ENCODE peak calls at places on chromosomes 3 and 15, in eight cellular contexts. U is activated CD4-positive, alpha-beta memory T cell treated with anti-CD3 and anti-CD28 coated beads, Interleukin-2, amount 10 ng/mL, durations not matched to agents 7 days and 5 days; Y is activated CD4-positive, alpha-beta T cell treated with anti-CD3 and anti-CD28 coated beads for 1 hour; G is iris pigment epithelial cell; M is osteocyte; O is GF-D8; A is NCI-H1417; V is substantia nigra. N is an unnamed sample.
A peak's percentile ranks its signal among the peaks of the same experiment; 100 is the strongest.

GRCh38 chr3:15313461-15313860 is 18.9 kb downstream of the SH3BP5 start:
- DNase-seq in U (no peak), Y (no peak), G (no peak), M (no peak), O (no peak), A (peak; percentile 36), V (no peak), N (no peak)

GRCh38 chr3:186255703-186256331 is 106.2 kb downstream of the DGKG start:
- DNase-seq in U (no peak), Y (no peak), G (no peak), M (peak; percentile 77), O (no peak), A (peak; percentile 83), V (peak; percentile 47), N (no peak)

GRCh38 chr3:140292684-140293083 is 357.7 kb downstream of the CLSTN2 start:
- DNase-seq in U (no peak), Y (no peak), G (peak; percentile 6), M (no peak), O (no peak), A (no peak), V (peak; percentile 1), N (no peak)

GRCh38 chr3:74593152-74593551 is 21.3 kb downstream of the CNTN3 start:
- DNase-seq in U (no peak), Y (no peak), G (no peak), M (no peak), O (no peak), A (peak; percentile 4), V (no peak), N (no peak)

GRCh38 chr3:174973465-174973864 is 114.3 kb downstream of the NAALADL2 start:
- DNase-seq in U (no peak), Y (no peak), G (no peak), M (no peak), O (no peak), A (no peak), V (no peak), N (no peak)

GRCh38 chr15:79978694-79979519 is 7.9 kb upstream of the BCL2A1 start:
- DNase-seq in U (no peak), Y (no peak), G (peak; percentile 80), M (peak; percentile 49), O (peak; percentile 68), A (no peak), V (no peak), N (no peak)

GRCh38 chr3:111582114-111582461 is 13.1 kb downstream of the ZBED2 start:
- DNase-seq in U (no peak), Y (no peak), G (peak; percentile 96), M (no peak), O (no peak), A (no peak), V (no peak), N (no peak)

GRCh38 chr3:44045476-44046275 is 196.0 kb upstream of the TOPAZ1 start:
- DNase-seq in U (no peak), Y (no peak), G (no peak), M (no peak), O (peak; percentile 2), A (peak; percentile 90), V (no peak), N (no peak)

GRCh38 chr3:65667963-65668362 is 370.8 kb downstream of the MAGI1 start:
- DNase-seq in U (no peak), Y (no peak), G (no peak), M (no peak), O (no peak), A (no peak), V (no peak), N (no peak)

GRCh38 chr3:191380001-191380400 is 49.7 kb upstream of the UTS2B start:
- DNase-seq in U (no peak), Y (no peak), G (no peak), M (no peak), O (no peak), A (no peak), V (no peak), N (no peak)

N was measured in vagina.